ENCODE peak calls at places on chromosomes 13 and 19, in five cellular contexts. Y is AG09309, S is glutamatergic neuron, J is heart right ventricle, L is neural progenitor cell. P is an unnamed sample.

GRCh38 chr13:98930014-98930625 is 47.7 kb downstream of the DOCK9 start:
- DNase-seq in Y (no peak), S (no peak), J (no peak), L (no peak), P (no peak)

GRCh38 chr13:111939285-111940278 is 127.4 kb upstream of the SOX1 start:
- DNase-seq in Y (no peak), S (no peak), J (no peak), L (no peak), P (no peak)

GRCh38 chr13:35489050-35489449 is 12.6 kb upstream of the MAB21L1 start:
- DNase-seq in Y (no peak), S (no peak), J (no peak), L (no peak), P (no peak)

GRCh38 chr13:112982281-112983041 is 13.4 kb downstream of the MCF2L start:
- DNase-seq in Y (no peak), S (no peak), J (no peak), L (no peak), P (no peak)

GRCh38 chr19:49445997-49446396 is 4.7 kb upstream of the SLC17A7 start:
- DNase-seq in Y (no peak), S (no peak), J (no peak), L (no peak), P (no peak)

GRCh38 chr13:45393941-45394570 is 24.1 kb downstream of the SLC25A30 start:
- DNase-seq in Y (no peak), S (peak), J (no peak), L (peak), P (no peak)

GRCh38 chr13:26707122-26708006 is 53.2 kb downstream of the GPR12 start:
- DNase-seq in Y (peak), S (peak), J (no peak), L (peak), P (no peak)

GRCh38 chr13:99979453-99980200 is 2.0 kb upstream of the ZIC2 start:
- DNase-seq in Y (no peak), S (peak), J (no peak), L (peak), P (no peak)

GRCh38 chr19:17633700-17634099 is 54.5 kb downstream of the UNC13A start:
- DNase-seq in Y (no peak), S (no peak), J (no peak), L (no peak), P (no peak)

DNA sequence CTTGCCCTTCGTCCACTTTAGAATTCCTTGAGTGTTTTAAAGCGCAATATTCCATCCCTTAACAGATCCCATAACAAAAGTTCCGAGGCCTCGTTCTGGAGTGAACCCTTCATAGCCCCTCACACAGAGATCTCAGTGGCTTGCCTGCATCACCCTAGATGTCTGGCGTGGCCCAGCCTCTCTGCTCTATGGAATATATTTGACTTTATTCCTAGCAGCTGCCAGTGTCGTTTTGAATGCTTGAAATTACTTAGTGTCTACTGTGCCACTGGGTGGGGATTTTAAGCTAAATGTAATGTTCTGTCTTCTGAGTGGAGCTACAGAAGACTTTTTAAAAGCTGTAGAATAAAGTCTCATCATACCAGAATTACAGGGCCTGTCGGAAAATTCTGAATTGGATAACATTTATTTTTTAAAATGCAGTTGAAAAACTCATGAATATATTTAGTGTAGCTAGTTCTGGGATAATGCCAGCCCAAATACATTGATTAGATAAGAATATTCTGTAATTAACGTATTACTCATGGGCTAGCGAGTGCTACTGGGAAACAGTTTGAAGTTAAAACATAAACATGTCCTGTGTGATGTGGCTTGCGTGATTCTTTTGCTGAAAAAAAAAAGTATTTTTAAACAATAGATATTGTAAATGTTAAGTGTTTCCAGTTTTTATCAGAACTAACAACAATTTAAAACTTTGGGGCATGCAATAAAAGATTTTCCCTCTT is 111.8 kb downstream of the ESD start:
- DNase-seq in Y (no peak), S (no peak), J (no peak), L (no peak), P (no peak)
- TF ChIP-seq CTCF in Y (no peak), S (no peak), J (no peak), L (no peak), P (no peak)

GRCh38 chr19:970695-971094 is 13.4 kb upstream of the WDR18 start:
- DNase-seq in Y (no peak), S (peak), J (no peak), L (no peak), P (no peak)
- TF ChIP-seq CTCF in Y (peak), S (peak), J (no peak), L (peak), P (peak)

GRCh38 chr19:6551607-6552450 is 21.0 kb downstream of the TNFSF9 start:
- DNase-seq in Y (no peak), S (peak), J (peak), L (peak), P (no peak)
- TF ChIP-seq CTCF in Y (no peak), S (peak), J (no peak), L (peak), P (no peak)

GRCh38 chr13:66716502-66716901 is 513.6 kb downstream of the PCDH9 start:
- DNase-seq in Y (no peak), S (no peak), J (no peak), L (no peak), P (no peak)

GRCh38 chr13:66714795-66715194 is 515.3 kb downstream of the PCDH9 start:
- DNase-seq in Y (no peak), S (no peak), J (no peak), L (no peak), P (no peak)
- TF ChIP-seq CTCF in Y (peak), S (no peak), J (no peak), L (peak), P (peak)

DNA sequence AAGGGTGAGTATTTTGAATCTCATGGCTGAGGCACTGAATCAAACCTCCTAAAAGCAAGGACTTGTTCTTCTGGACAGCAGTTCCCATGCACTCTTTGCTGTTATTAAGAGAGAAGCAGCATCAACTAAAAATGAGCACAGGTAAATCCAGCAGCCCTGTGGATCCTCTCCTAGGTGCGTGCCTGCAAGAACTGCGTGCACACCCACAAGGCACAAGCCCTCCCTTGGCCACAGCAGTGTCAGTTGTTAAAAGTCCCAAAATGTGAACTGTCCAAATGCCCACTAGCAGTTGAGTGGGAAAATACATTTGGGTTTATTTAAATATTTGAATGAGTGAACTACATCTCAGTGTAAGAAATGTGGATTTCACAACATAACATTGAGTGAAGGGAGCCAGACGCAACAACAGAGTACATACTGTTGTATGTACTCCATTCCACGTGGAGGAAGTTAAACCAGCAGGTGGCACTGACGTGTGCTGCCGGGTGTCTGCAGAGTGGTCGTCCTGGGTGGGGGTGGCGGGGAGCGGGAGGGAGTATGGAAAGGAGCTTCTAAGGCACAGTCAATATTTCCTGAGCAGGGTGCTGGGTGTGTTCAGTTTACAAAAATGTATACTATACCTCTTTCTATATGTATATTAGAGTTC is 266.4 kb downstream of the NALCN start:
- DNase-seq in Y (no peak), S (peak), J (no peak), L (peak), P (peak)
- TF ChIP-seq CTCF in Y (peak), S (peak), J (no peak), L (peak), P (peak)

GRCh38 chr19:40444181-40445005 is at the start of gene SERTAD3:
- DNase-seq in Y (peak), S (peak), J (peak), L (peak), P (peak)
- TF ChIP-seq CTCF in Y (no peak), S (no peak), J (no peak), L (peak), P (peak)

GRCh38 chr13:19156013-19156825 is 25.4 kb downstream of the TUBA3C start:
- DNase-seq in Y (no peak), S (no peak), J (no peak), L (no peak), P (no peak)
- TF ChIP-seq CTCF in Y (no peak), S (no peak), J (no peak), L (no peak), P (no peak)

DNA sequence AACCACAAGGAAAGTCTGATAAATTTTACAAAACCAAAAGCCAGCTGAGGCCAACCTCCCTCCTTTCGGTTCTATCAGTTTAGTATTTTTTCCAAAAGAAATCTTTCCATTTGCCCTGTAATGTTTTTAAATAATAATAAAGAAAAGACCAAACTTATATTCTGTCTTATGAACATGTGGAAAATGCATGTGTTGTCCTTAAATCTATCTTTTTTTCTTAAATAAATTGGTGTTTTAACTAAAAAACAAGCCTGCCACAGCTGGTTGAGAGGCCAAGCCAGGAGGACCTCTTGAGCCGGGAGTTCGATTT is 113.6 kb downstream of the SACS start:
- DNase-seq in Y (no peak), S (no peak), J (no peak), L (no peak), P (no peak)
- TF ChIP-seq CTCF in Y (no peak), S (no peak), J (no peak), L (no peak), P (no peak)

GRCh38 chr19:35212241-35212640 is 16.3 kb downstream of the FAM187B start:
- DNase-seq in Y (no peak), S (no peak), J (no peak), L (no peak), P (no peak)
- TF ChIP-seq CTCF in Y (no peak), S (no peak), J (no peak), L (no peak), P (no peak)

GRCh38 chr19:6359942-6360341 is 1.4 kb upstream of the CLPP start:
- DNase-seq in Y (no peak), S (no peak), J (no peak), L (no peak), P (no peak)
- TF ChIP-seq CTCF in Y (no peak), S (no peak), J (no peak), L (no peak), P (no peak)